ENCODE peak calls at places on chromosomes 13 and 19, in five cellular contexts. A is lower leg skin, U is mesothelial cell of epicardium, R is lower lobe of right lung, X is ascending aorta. C is an unnamed sample.

GRCh38 chr19:55113570-55114039 is 3.8 kb downstream of the PPP1R12C start:
- DNase-seq in X (peak), U (peak), R (peak), A (peak), C (no peak)

GRCh38 chr19:49790866-49791265 is 22.2 kb downstream of the FUZ start:
- DNase-seq in X (no peak), U (no peak), A (no peak), R (no peak), C (no peak)

GRCh38 chr13:43196171-43196611 is 172.8 kb downstream of the DNAJC15 start:
- DNase-seq in A (peak), U (no peak), R (no peak), X (no peak), C (no peak)

GRCh38 chr13:93226065-93226622 is 463 bp upstream of the GPC6 start:
- DNase-seq in U (no peak), R (no peak), A (no peak), X (no peak), C (no peak)

GRCh38 chr19:34432797-34433196 is 4.6 kb downstream of the UBA2 start:
- DNase-seq in X (peak), U (no peak), R (no peak), A (no peak), C (no peak)

GRCh38 chr13:114115191-114115671 is 17.2 kb downstream of the RASA3 start:
- DNase-seq in U (no peak), R (peak), A (no peak), X (peak), C (peak)

GRCh38 chr19:53558404-53558803 is 20.5 kb downstream of the ZNF331 start:
- DNase-seq in X (no peak), R (no peak), A (no peak), U (no peak), C (no peak)

GRCh38 chr13:44843403-44843802 is 145.9 kb downstream of the NUFIP1 start:
- DNase-seq in A (no peak), X (no peak), R (no peak), U (no peak), C (no peak)

GRCh38 chr19:23810496-23810895 is 51.8 kb upstream of the ZNF681 start:
- DNase-seq in U (no peak), R (no peak), X (no peak), A (no peak), C (no peak)

GRCh38 chr19:20470345-20471119 is 95.0 kb downstream of the ZNF737 start:
- DNase-seq in R (no peak), A (no peak), U (no peak), X (no peak), C (no peak)

GRCh38 chr19:22523940-22524339 is 101.8 kb upstream of the ZNF98 start:
- DNase-seq in U (no peak), X (no peak), R (no peak), A (no peak), C (no peak)

GRCh38 chr13:68696907-68697306 is 1410.7 kb upstream of the ATXN8OS start:
- DNase-seq in R (no peak), X (no peak), A (no peak), U (no peak), C (no peak)

DNA sequence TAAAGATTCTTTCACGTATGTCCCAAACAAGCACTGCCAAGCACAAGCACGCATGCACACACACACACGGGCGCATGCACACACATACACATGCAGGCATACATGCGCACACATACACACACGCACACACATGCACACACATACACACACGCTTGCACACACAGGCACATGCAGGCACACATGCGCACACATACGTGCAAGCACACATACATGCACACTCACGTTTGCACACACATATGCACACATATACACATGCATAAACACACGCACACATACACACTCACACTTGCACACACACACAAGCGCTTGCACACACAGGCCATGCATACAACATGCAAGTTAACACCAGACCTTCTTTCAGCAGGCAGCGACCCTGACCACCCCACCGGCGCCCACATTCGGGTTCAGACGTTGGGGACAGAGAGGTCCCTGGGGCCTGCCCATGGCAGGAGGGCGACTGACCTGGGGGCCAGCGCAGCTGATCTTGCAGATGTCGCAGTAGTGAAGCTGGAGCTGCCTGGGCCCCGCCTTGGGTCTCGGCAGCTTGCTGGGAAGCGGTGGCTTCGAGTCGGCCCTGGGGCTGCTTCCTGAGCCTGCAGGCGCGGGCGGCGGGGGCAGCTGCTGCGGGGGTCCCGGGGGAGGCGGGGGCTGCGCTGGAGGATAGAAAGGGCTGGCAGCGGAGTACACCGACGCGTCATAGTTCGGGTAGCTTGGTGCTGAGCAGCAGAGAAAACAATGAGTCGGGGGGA is 37.8 kb downstream of the ZFR2 start:
- DNase-seq in U (no peak), X (no peak), A (no peak), R (no peak), C (no peak)
- TF ChIP-seq CTCF in U (no peak), X (no peak), A (no peak), R (no peak), C (no peak)

GRCh38 chr19:4980838-4981680 is 12.1 kb downstream of the KDM4B start:
- DNase-seq in R (no peak), A (no peak), U (no peak), X (no peak), C (no peak)
- TF ChIP-seq CTCF in R (no peak), A (no peak), U (no peak), X (no peak), C (no peak)

GRCh38 chr13:21061077-21061945 is at the start of gene LATS2:
- DNase-seq in R (peak), A (peak), U (peak), X (peak), C (peak)
- TF ChIP-seq CTCF in R (peak), A (no peak), U (no peak), X (peak), C (no peak)

DNA sequence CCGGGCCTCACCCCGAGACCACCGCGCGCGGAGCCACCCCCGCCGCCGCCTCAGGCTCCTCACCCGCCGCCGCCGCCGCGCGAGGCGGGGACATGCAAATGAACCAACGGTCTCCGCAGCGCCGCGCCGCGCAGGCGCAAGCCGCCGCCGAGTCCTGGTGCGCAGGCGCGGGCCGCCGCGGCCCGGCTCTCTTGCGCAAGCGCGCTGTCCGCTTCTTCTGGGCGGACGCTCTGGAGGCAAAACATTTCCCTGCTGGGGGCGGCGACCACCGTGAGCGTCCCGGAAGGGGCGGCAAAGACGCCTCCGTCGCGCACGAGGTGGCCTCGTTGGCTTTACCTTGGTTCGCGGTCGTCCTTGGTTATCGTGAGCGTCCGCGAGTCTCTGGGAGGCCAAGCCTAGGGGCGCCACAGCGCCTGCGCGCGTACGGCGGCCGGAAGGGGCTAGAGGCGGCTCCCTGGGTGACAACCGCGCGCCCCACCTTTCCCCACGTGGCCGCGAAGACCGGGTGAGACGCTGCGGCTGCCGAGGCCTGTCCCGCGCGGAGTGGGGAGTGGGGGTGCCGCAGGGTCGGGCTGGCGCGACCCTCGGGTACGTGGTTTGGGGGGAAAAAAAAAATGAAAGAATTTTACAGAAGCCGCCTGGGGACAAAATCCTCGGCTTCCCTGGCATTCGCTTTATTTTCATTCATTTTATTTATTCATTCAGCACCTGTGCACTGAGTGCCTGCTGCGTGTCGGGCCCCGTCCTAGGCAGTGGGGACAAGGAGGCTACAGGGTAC is at the start of the genes ARMC6 and SUGP2:
- DNase-seq in A (peak), R (peak), X (peak), U (peak), C (peak)
- TF ChIP-seq CTCF in A (no peak), R (peak), X (peak), U (no peak), C (no peak)

GRCh38 chr13:33472446-33472845 is 186.9 kb upstream of the STARD13 start:
- DNase-seq in A (no peak), R (no peak), X (no peak), U (no peak), C (no peak)
- TF ChIP-seq CTCF in A (no peak), R (no peak), X (no peak), U (no peak), C (no peak)